ENCODE peak calls at places on chromosomes 2 and 18, in five cellular contexts. One of them, this sample, is unnamed.

GRCh38 chr18:70376137-70376913 is 87.5 kb downstream of the SOCS6 start:
- DNase-seq in H1: no peak
- DNase-seq in HepG2: peak; percentile 73
- DNase-seq in K562: no peak
- DNase-seq in GM12878: no peak
- DNase-seq in this sample: no peak

GRCh38 chr2:222641336-222641735 is 14.6 kb downstream of the FARSB start:
- DNase-seq in K562: no peak
- DNase-seq in GM12878: no peak
- DNase-seq in H1: no peak
- DNase-seq in HepG2: no peak
- DNase-seq in this sample: no peak

GRCh38 chr2:69309336-69310048 is 77.5 kb downstream of the GFPT1 start:
- DNase-seq in H1: no peak
- DNase-seq in GM12878: no peak
- DNase-seq in K562: peak; percentile 28
- DNase-seq in HepG2: no peak
- DNase-seq in this sample: no peak

GRCh38 chr2:17636989-17637906 is 96.8 kb downstream of the VSNL1 start:
- DNase-seq in H1: no peak
- DNase-seq in K562: no peak
- DNase-seq in HepG2: no peak
- DNase-seq in GM12878: no peak
- DNase-seq in this sample: no peak

GRCh38 chr2:97996679-97997078 is 931 bp upstream of the TMEM131 start:
- DNase-seq in K562: no peak
- DNase-seq in H1: no peak
- DNase-seq in HepG2: no peak
- DNase-seq in GM12878: no peak
- DNase-seq in this sample: no peak

GRCh38 chr2:231573698-231574421 is 18.8 kb upstream of the TEX44 start:
- DNase-seq in K562: no peak
- DNase-seq in H1: no peak
- DNase-seq in HepG2: no peak
- DNase-seq in GM12878: no peak
- DNase-seq in this sample: no peak

GRCh38 chr2:187918996-187919821 is 365.0 kb upstream of the TFPI start:
- DNase-seq in H1: no peak
- DNase-seq in HepG2: no peak
- DNase-seq in K562: no peak
- DNase-seq in GM12878: no peak
- DNase-seq in this sample: no peak

GRCh38 chr2:72755647-72756423 is 70.0 kb downstream of the EXOC6B start:
- DNase-seq in HepG2: peak; percentile 17
- DNase-seq in H1: no peak
- DNase-seq in GM12878: no peak
- DNase-seq in K562: no peak
- DNase-seq in this sample: no peak

GRCh38 chr2:214856116-214856515 is 46.6 kb upstream of the BARD1 start:
- DNase-seq in GM12878: no peak
- DNase-seq in K562: no peak
- DNase-seq in HepG2: no peak
- DNase-seq in H1: no peak
- DNase-seq in this sample: no peak

GRCh38 chr18:55416791-55417190 is 171.2 kb downstream of the TCF4 start:
- DNase-seq in K562: no peak
- DNase-seq in HepG2: no peak
- DNase-seq in H1: no peak
- DNase-seq in GM12878: no peak
- DNase-seq in this sample: no peak

GRCh38 chr2:182733572-182733971 is 17.5 kb downstream of the DNAJC10 start:
- DNase-seq in H1: no peak
- DNase-seq in K562: no peak
- DNase-seq in HepG2: no peak
- DNase-seq in GM12878: no peak
- DNase-seq in this sample: no peak

GRCh38 chr2:133025004-133025403 is 355.0 kb upstream of the LYPD1 start:
- DNase-seq in GM12878: no peak
- DNase-seq in K562: no peak
- DNase-seq in H1: no peak
- DNase-seq in HepG2: no peak
- DNase-seq in this sample: no peak

GRCh38 chr18:13425357-13426095 is 207.0 kb downstream of the LDLRAD4 start:
- DNase-seq in K562: no peak
- DNase-seq in HepG2: no peak
- DNase-seq in GM12878: no peak
- DNase-seq in H1: no peak
- DNase-seq in this sample: no peak

GRCh38 chr2:233413529-233414272 is 59.4 kb downstream of the DGKD start:
- DNase-seq in K562: no peak
- DNase-seq in GM12878: no peak
- DNase-seq in H1: no peak
- DNase-seq in HepG2: peak; percentile 29
- DNase-seq in this sample: peak; percentile 83

GRCh38 chr2:161237397-161238263 is 70.6 kb upstream of the PSMD14 start:
- DNase-seq in K562: no peak
- DNase-seq in GM12878: no peak
- DNase-seq in HepG2: no peak
- DNase-seq in H1: no peak
- DNase-seq in this sample: no peak

GRCh38 chr2:86039178-86039962 is 66.3 kb downstream of the POLR1A start:
- DNase-seq in GM12878: no peak
- DNase-seq in HepG2: no peak
- DNase-seq in H1: no peak
- DNase-seq in K562: no peak
- DNase-seq in this sample: no peak

GRCh38 chr2:79547568-79547967 is 34.7 kb downstream of the CTNNA2 start:
- DNase-seq in H1: no peak
- DNase-seq in GM12878: no peak
- DNase-seq in HepG2: no peak
- DNase-seq in K562: no peak
- DNase-seq in this sample: no peak

GRCh38 chr2:135798762-135799161 is 38.2 kb downstream of the LCT start:
- DNase-seq in GM12878: no peak
- DNase-seq in HepG2: no peak
- DNase-seq in K562: no peak
- DNase-seq in H1: no peak
- DNase-seq in this sample: no peak

GRCh38 chr2:23127465-23127864 is 257.5 kb upstream of the KLHL29 start:
- DNase-seq in HepG2: peak; percentile 55
- DNase-seq in GM12878: no peak
- DNase-seq in K562: no peak
- DNase-seq in H1: no peak
- DNase-seq in this sample: no peak

GRCh38 chr2:55232863-55233657 is 572 bp downstream of the RPS27A start:
- DNase-seq in HepG2: no peak
- DNase-seq in H1: no peak
- DNase-seq in GM12878: no peak
- DNase-seq in K562: peak; percentile 50
- DNase-seq in this sample: no peak

GRCh38 chr2:61885896-61886603 is 2.4 kb downstream of the CCT4 start:
- DNase-seq in GM12878: no peak
- DNase-seq in H1: no peak
- DNase-seq in HepG2: no peak
- DNase-seq in K562: no peak
- DNase-seq in this sample: no peak

GRCh38 chr2:30923575-30923974 is 116.3 kb upstream of the CAPN13 start:
- DNase-seq in H1: no peak
- DNase-seq in GM12878: no peak
- DNase-seq in K562: no peak
- DNase-seq in HepG2: no peak
- DNase-seq in this sample: no peak

GRCh38 chr18:74739926-74740325 is 142.3 kb downstream of the ZNF407 start:
- DNase-seq in H1: no peak
- DNase-seq in GM12878: no peak
- DNase-seq in K562: no peak
- DNase-seq in HepG2: peak; percentile 27
- DNase-seq in this sample: no peak

GRCh38 chr2:105180491-105180972 is 61.0 kb upstream of the GPR45 start:
- DNase-seq in K562: no peak
- DNase-seq in HepG2: no peak
- DNase-seq in H1: no peak
- DNase-seq in GM12878: no peak
- DNase-seq in this sample: no peak

GRCh38 chr2:223537669-223538601 is 64.2 kb downstream of the SCG2 start:
- DNase-seq in H1: no peak
- DNase-seq in HepG2: peak; percentile 42
- DNase-seq in K562: no peak
- DNase-seq in GM12878: no peak
- DNase-seq in this sample: no peak

GRCh38 chr18:59272221-59272888 is 899 bp downstream of the RAX start:
- DNase-seq in H1: no peak
- DNase-seq in GM12878: no peak
- DNase-seq in HepG2: no peak
- DNase-seq in K562: no peak
- DNase-seq in this sample: no peak
- TF ChIP-seq EZH2 in H1: peak; percentile 98
- TF ChIP-seq EZH2 in GM12878: peak; percentile 95
- TF ChIP-seq EZH2 in HepG2: no peak
- TF ChIP-seq EZH2 in K562: no peak
- TF ChIP-seq EZH2 in this sample: no peak

GRCh38 chr18:63140038-63140450 is 179.5 kb downstream of the BCL2 start:
- DNase-seq in HepG2: no peak
- DNase-seq in H1: no peak
- DNase-seq in GM12878: peak; percentile 94
- DNase-seq in K562: no peak
- DNase-seq in this sample: no peak

GRCh38 chr18:63137999-63138448 is 181.5 kb downstream of the BCL2 start:
- DNase-seq in K562: no peak
- DNase-seq in H1: no peak
- DNase-seq in HepG2: no peak
- DNase-seq in GM12878: no peak
- DNase-seq in this sample: no peak

GRCh38 chr18:63140997-63141776 is 178.4 kb downstream of the BCL2 start:
- DNase-seq in K562: no peak
- DNase-seq in H1: no peak
- DNase-seq in GM12878: no peak
- DNase-seq in HepG2: no peak
- DNase-seq in this sample: no peak

GRCh38 chr18:63141777-63142176 is 177.8 kb downstream of the BCL2 start:
- DNase-seq in GM12878: peak; percentile 85
- DNase-seq in K562: no peak
- DNase-seq in H1: no peak
- DNase-seq in HepG2: no peak
- DNase-seq in this sample: no peak

DNA sequence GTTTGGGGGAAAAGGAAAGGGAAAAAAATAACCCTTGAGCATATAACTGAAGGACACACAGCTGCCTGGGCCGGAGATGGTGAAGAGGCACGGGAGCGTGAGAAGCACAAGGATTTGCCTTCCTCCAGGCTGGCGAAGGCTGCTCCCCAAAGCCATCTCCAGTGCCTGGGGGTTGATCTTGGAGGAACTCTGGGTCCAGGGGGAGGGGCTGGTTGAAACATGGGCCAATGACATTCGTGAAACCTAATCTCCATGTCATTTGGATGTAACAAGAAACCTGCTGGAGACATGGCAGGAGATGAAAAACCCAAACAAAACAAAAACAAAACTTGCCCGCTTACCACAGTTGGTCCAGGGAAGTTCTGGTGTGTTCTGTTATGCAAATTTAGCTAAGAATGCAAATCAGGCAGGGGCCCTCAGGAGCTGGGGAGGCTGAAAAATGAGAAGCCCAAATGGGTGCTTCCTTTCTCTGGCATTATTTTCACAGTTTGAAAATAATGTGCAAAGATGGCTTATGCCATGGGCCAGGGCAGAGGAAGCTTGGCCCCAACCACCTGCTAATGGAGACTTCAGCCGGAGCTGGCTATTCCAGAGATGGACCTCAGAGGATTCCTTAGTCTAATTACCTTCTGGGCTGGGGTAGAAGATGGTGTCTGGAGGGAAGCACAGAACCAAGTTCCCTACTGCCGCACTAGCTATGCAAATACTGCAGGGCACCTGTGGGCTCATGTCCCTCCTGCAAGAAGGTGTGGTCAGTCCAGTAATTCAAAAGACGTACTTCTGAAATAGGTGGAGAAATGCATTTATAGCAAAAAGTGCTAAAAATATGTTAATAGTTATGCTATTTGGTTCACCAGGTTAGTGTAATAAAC is 180.9 kb downstream of the BCL2 start:
- DNase-seq in HepG2: no peak
- DNase-seq in K562: no peak
- DNase-seq in GM12878: peak; percentile 94
- DNase-seq in H1: peak; percentile 27
- DNase-seq in this sample: no peak
- TF ChIP-seq RAD21 in HepG2: no peak
- TF ChIP-seq RAD21 in K562: no peak
- TF ChIP-seq RAD21 in GM12878: no peak
- TF ChIP-seq RAD21 in H1: no peak
- TF ChIP-seq RAD21 in this sample: no peak

DNA sequence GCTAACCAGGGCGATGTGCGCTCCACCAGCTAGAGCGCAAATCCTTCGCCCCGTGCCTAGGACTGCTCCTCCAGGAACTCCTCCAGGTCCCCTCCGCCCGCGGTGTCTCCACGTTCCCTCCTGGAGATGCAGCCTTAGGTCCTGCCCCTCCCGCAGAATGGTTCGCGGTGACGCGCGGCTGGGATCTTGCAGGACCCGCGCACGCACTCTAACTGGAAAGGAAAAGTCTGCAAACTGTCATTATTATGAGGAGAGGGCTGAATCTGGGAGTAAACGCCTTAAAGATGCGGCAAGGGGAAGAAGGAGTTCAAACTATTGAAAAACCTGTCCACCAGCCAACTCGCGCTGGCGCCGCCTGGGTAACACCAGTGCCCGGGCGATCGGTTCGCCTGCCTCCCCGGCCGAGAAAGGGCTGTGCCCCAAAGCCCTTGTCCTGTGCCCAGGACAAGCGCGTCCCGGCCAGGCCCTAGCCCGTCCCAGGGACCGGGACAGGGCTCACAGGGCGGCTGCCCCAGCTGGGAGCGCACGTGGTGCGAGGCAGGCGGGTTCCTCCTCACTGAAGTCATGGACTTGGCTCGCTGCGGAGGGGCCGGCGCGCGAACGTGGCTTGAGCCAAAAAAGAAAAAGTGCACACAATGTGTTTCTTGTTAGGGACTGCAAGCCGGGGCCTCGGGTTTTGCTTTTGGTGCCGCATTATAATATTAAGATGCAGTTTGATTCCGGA is 5.5 kb upstream of the ID2 start:
- DNase-seq in H1: no peak
- DNase-seq in HepG2: no peak
- DNase-seq in GM12878: no peak
- DNase-seq in K562: no peak
- DNase-seq in this sample: no peak
- TF ChIP-seq EZH2 in H1: peak; percentile 87
- TF ChIP-seq EZH2 in HepG2: no peak
- TF ChIP-seq EZH2 in GM12878: no peak
- TF ChIP-seq EZH2 in K562: no peak
- TF ChIP-seq EZH2 in this sample: no peak

DNA sequence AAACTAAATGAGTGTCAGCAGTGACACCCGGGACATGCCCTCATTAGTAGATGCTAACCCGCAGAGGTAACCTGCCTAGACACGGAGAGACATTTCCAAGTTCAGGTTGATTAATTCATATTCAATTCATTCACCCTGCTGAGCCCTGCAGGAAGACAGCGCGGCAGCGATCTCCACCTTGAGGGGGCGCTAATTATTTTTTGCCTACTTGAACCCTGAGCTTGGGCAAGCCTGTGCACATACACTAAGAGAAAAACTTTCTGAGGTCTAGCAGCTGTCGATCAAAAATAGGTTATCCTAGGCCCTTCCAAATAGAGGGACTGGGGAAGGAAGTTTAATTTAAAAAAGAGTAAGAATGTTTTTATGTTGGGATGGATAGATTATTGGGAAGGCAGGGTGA is 1.3 kb upstream of the LYPD6 start:
- DNase-seq in H1: no peak
- DNase-seq in HepG2: no peak
- DNase-seq in K562: no peak
- DNase-seq in GM12878: no peak
- DNase-seq in this sample: peak; percentile 16
- TF ChIP-seq RAD21 in H1: peak; percentile 47
- TF ChIP-seq RAD21 in HepG2: no peak
- TF ChIP-seq RAD21 in K562: no peak
- TF ChIP-seq RAD21 in GM12878: no peak
- TF ChIP-seq RAD21 in this sample: peak; percentile 14